ENCODE peak calls at places on chromosomes 1 and 21, in seven cellular contexts. T is bronchial epithelial cell, J is colonic mucosa, U is IMR-90, M is pancreas, S is astrocyte of the cerebellum, R is upper lobe of right lung. P is an unnamed sample.
A peak's percentile ranks its signal among the peaks of the same experiment; 100 is the strongest.

GRCh38 chr1:19011832-19012231 is 55.4 kb upstream of the IFFO2 start:
- DNase-seq in T (peak; percentile 36), J (no peak), U (no peak), M (no peak), S (no peak), R (no peak), P (no peak)

GRCh38 chr1:17605582-17606344 is 66.3 kb downstream of the ARHGEF10L start:
- DNase-seq in T (no peak), J (no peak), U (peak; percentile 38), M (peak; percentile 46), S (no peak), R (no peak), P (no peak)

GRCh38 chr1:10795305-10796021 is 983 bp downstream of the CASZ1 start:
- DNase-seq in T (no peak), J (peak; percentile 42), U (no peak), M (no peak), S (no peak), R (peak; percentile 80), P (no peak)

GRCh38 chr1:43968348-43968948 is 1.4 kb upstream of the DPH2 start:
- DNase-seq in T (no peak), J (no peak), U (no peak), M (peak; percentile 9), S (peak; percentile 11), R (no peak), P (no peak)

GRCh38 chr1:204194771-204195170 is 1.5 kb downstream of the KISS1 start:
- DNase-seq in T (no peak), J (no peak), U (no peak), M (no peak), S (no peak), R (no peak), P (no peak)

GRCh38 chr1:61124078-61124477 is 41.7 kb downstream of the NFIA start:
- DNase-seq in T (no peak), J (no peak), U (no peak), M (no peak), S (no peak), R (no peak), P (no peak)

GRCh38 chr1:206628916-206629315 is 6.4 kb upstream of the DYRK3 start:
- DNase-seq in T (no peak), J (no peak), U (no peak), M (no peak), S (no peak), R (no peak), P (no peak)

GRCh38 chr1:79259390-79260336 is 253.1 kb upstream of the ADGRL4 start:
- DNase-seq in T (peak; percentile 48), J (no peak), U (peak; percentile 59), M (no peak), S (peak; percentile 20), R (no peak), P (no peak)

GRCh38 chr1:174114788-174115448 is 44.4 kb upstream of the RABGAP1L start:
- DNase-seq in T (peak; percentile 79), J (peak; percentile 50), U (peak; percentile 40), M (no peak), S (peak; percentile 28), R (no peak), P (no peak)

GRCh38 chr21:42746593-42747266 is 93.3 kb downstream of the PDE9A start:
- DNase-seq in T (no peak), J (no peak), U (no peak), M (no peak), S (no peak), R (peak; percentile 86), P (no peak)

GRCh38 chr21:41970099-41970391 is 16.2 kb upstream of the C2CD2 start:
- DNase-seq in T (no peak), J (peak; percentile 11), U (no peak), M (no peak), S (no peak), R (no peak), P (no peak)

GRCh38 chr21:17931080-17931479 is 111.9 kb upstream of the C21orf91 start:
- DNase-seq in T (no peak), J (no peak), U (no peak), M (no peak), S (no peak), R (no peak), P (no peak)

GRCh38 chr1:244794071-244794470 is 41.4 kb upstream of the COX20 start:
- DNase-seq in T (no peak), J (no peak), U (no peak), M (no peak), S (no peak), R (no peak), P (no peak)

GRCh38 chr1:112954059-112954458 is 1.9 kb downstream of the SLC16A1 start:
- DNase-seq in T (no peak), J (no peak), U (peak; percentile 13), M (no peak), S (no peak), R (no peak), P (no peak)

GRCh38 chr1:15961492-15961891 is 14.4 kb downstream of the ZBTB17 start:
- DNase-seq in T (no peak), J (no peak), U (no peak), M (no peak), S (no peak), R (no peak), P (no peak)

GRCh38 chr1:153526132-153526543 is 9.7 kb downstream of the S100A6 start:
- DNase-seq in T (peak; percentile 93), J (peak; percentile 38), U (no peak), M (no peak), S (no peak), R (peak; percentile 49), P (no peak)

GRCh38 chr1:192628406-192629057 is 7.4 kb upstream of the RGS13 start:
- DNase-seq in T (no peak), J (no peak), U (no peak), M (no peak), S (no peak), R (no peak), P (no peak)

GRCh38 chr1:48675251-48675650 is 101.4 kb downstream of the BEND5 start:
- DNase-seq in T (peak; percentile 70), J (no peak), U (no peak), M (no peak), S (no peak), R (no peak), P (no peak)

GRCh38 chr1:111848852-111849545 is 93.3 kb downstream of the DDX20 start:
- DNase-seq in T (no peak), J (no peak), U (no peak), M (no peak), S (no peak), R (no peak), P (no peak)

GRCh38 chr1:50278961-50279360 is 144.3 kb downstream of the DMRTA2 start:
- DNase-seq in T (no peak), J (no peak), U (no peak), M (no peak), S (no peak), R (no peak), P (no peak)
- TF ChIP-seq CTCF in T (no peak), J (no peak), U (no peak), M (no peak), S (no peak), R (no peak), P (no peak)

GRCh38 chr21:26958792-26959191 is 8.1 kb downstream of the ADAMTS5 start:
- DNase-seq in T (no peak), J (no peak), U (no peak), M (no peak), S (no peak), R (no peak), P (no peak)

GRCh38 chr21:26965091-26965566 is 1.8 kb downstream of the ADAMTS5 start:
- DNase-seq in T (no peak), J (no peak), U (no peak), M (peak; percentile 7), S (no peak), R (no peak), P (no peak)

GRCh38 chr21:26962516-26963305 is 4.2 kb downstream of the ADAMTS5 start:
- DNase-seq in T (no peak), J (no peak), U (no peak), M (no peak), S (no peak), R (no peak), P (no peak)

GRCh38 chr21:26964379-26964778 is 2.5 kb downstream of the ADAMTS5 start:
- DNase-seq in T (no peak), J (peak; percentile 33), U (peak; percentile 15), M (no peak), S (no peak), R (no peak), P (no peak)

DNA sequence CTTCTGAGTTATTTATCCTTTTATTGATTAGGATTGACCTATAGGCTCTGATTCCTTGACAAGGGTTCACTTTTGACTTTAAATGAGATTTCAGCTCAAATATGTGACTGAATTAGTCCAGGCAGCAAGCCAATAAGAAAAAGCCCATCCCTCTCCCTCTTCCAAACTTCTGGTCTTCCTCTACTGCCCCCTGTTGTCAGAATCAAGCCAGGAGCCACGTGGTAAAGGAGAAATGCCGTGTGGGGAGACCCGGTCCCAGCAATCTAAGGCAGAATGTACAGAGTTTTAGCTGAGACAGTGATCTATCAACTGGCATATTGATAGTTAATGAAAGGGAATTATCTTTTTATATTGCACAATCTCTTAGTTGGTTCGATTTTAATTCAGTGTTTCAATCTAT is 5.2 kb downstream of the ADAMTS5 start:
- DNase-seq in T (no peak), J (peak; percentile 26), U (no peak), M (no peak), S (no peak), R (no peak), P (peak; percentile 52)
- TF ChIP-seq CTCF in T (peak; percentile 23), J (no peak), U (peak; percentile 11), M (no peak), S (peak; percentile 5), R (peak; percentile 28), P (peak; percentile 55)

DNA sequence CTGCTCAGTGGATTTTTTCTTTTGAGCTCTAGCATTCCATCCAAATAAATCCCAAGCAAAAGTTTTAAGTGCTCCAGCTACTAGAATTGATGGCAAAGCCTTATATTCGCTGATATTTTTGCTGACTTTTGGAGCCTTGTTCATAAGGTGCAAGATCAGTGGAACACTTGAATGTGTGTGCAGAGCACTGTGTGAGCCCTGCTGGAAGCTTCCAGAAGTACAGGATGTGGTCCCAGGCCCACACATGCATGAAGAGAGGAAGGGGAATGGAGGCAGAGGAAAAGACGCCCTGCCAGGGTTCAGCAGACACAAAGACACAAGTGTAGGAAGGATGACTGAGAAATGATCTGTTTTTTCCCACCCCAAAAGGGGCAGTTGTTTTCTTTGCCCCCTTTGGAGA is 169.4 kb downstream of the KCNJ6 start:
- DNase-seq in T (no peak), J (no peak), U (no peak), M (no peak), S (no peak), R (no peak), P (no peak)
- TF ChIP-seq CTCF in T (peak; percentile 3), J (no peak), U (no peak), M (no peak), S (peak; percentile 15), R (no peak), P (peak; percentile 21)

GRCh38 chr1:219988387-219988786 is 57.9 kb downstream of the EPRS1 start:
- DNase-seq in T (no peak), J (no peak), U (no peak), M (no peak), S (no peak), R (no peak), P (no peak)

GRCh38 chr1:219993554-219994433 is 52.5 kb downstream of the EPRS1 start:
- DNase-seq in T (no peak), J (no peak), U (peak; percentile 4), M (no peak), S (no peak), R (no peak), P (no peak)

GRCh38 chr1:219988818-219989217 is 57.5 kb downstream of the EPRS1 start:
- DNase-seq in T (no peak), J (no peak), U (no peak), M (no peak), S (no peak), R (no peak), P (no peak)

GRCh38 chr1:219991511-219991810 is 54.8 kb downstream of the EPRS1 start:
- DNase-seq in T (no peak), J (no peak), U (no peak), M (no peak), S (no peak), R (no peak), P (no peak)

GRCh38 chr1:219990782-219991510 is 55.4 kb downstream of the EPRS1 start:
- DNase-seq in T (peak; percentile 43), J (no peak), U (peak; percentile 51), M (no peak), S (peak; percentile 27), R (no peak), P (no peak)
- TF ChIP-seq CTCF in T (no peak), J (peak; percentile 49), U (peak; percentile 68), M (peak; percentile 56), S (peak; percentile 56), R (peak; percentile 62), P (peak; percentile 59)